ENCODE peak calls at places on chromosomes 11 and 22, in five cellular contexts. W, L, X, H and S are unnamed samples.

GRCh38 chr22:45290410-45290936 is 5.7 kb downstream of the UPK3A start:
- DNase-seq in W (peak; percentile 64), L (no peak), X (no peak), H (peak; percentile 40), S (no peak)

GRCh38 chr11:61429346-61429690 is 457 bp downstream of the CPSF7 start:
- DNase-seq in W (peak; percentile 15), L (peak; percentile 66), X (peak; percentile 88), H (peak; percentile 87), S (no peak)

GRCh38 chr11:69314555-69314954 is 20.6 kb downstream of the MYEOV start:
- DNase-seq in W (no peak), L (no peak), X (no peak), H (no peak), S (no peak)

GRCh38 chr11:75812542-75813040 is 2.4 kb upstream of the UVRAG start:
- DNase-seq in W (no peak), L (peak; percentile 84), X (no peak), H (peak; percentile 66), S (no peak)

GRCh38 chr22:46695346-46696224 is 42.5 kb downstream of the CERK start:
- DNase-seq in W (no peak), L (no peak), X (no peak), H (no peak), S (no peak)

GRCh38 chr22:38163844-38164577 is 17.6 kb downstream of the PLA2G6 start:
- DNase-seq in W (no peak), L (peak; percentile 77), X (peak; percentile 80), H (no peak), S (no peak)

GRCh38 chr11:46977940-46978595 is 41.5 kb downstream of the CSTPP1 start:
- DNase-seq in W (no peak), L (peak; percentile 64), X (no peak), H (no peak), S (no peak)

GRCh38 chr22:25656724-25657123 is 85.3 kb upstream of the MYO18B start:
- DNase-seq in W (no peak), L (no peak), X (no peak), H (no peak), S (no peak)

GRCh38 chr22:42814215-42814614 is 42.9 kb downstream of the ARFGAP3 start:
- DNase-seq in W (no peak), L (peak; percentile 42), X (no peak), H (no peak), S (no peak)

GRCh38 chr22:36277482-36278291 is 24.8 kb downstream of the APOL1 start:
- DNase-seq in W (peak; percentile 40), L (peak; percentile 61), X (peak; percentile 67), H (peak; percentile 87), S (no peak)

GRCh38 chr11:125168875-125169537 is 4.5 kb downstream of the PKNOX2 start:
- DNase-seq in W (no peak), L (no peak), X (no peak), H (no peak), S (no peak)
- TF ChIP-seq POLR2AphosphoS5 in W (no peak), L (no peak), X (no peak), H (no peak), S (no peak)

GRCh38 chr22:29306830-29307657 is 594 bp downstream of the GAS2L1 start:
- DNase-seq in W (no peak), L (peak; percentile 39), X (peak; percentile 82), H (peak; percentile 93), S (no peak)

GRCh38 chr22:29307658-29308147 is 1.3 kb downstream of the GAS2L1 start:
- DNase-seq in W (no peak), L (no peak), X (no peak), H (no peak), S (no peak)

GRCh38 chr22:29308148-29308790 is 1.8 kb downstream of the GAS2L1 start:
- DNase-seq in W (no peak), L (no peak), X (no peak), H (no peak), S (no peak)

GRCh38 chr22:29306175-29306829 is at the start of gene GAS2L1:
- DNase-seq in W (peak; percentile 51), L (peak; percentile 54), X (peak; percentile 71), H (peak; percentile 80), S (no peak)

GRCh38 chr22:29305836-29306174 is 645 bp upstream of the GAS2L1 start:
- DNase-seq in W (no peak), L (no peak), X (no peak), H (no peak), S (no peak)
- H3K4me3 ChIP-seq in W (peak overlapping the region; percentile 84), L (no peak overlapping the region), X (no peak overlapping the region), H (peak overlapping the region; percentile 88), S (peak overlapping the region; percentile 90)

GRCh38 chr11:10307411-10308207 is 2.7 kb downstream of the ADM start:
- DNase-seq in W (peak; percentile 84), L (peak; percentile 71), X (peak; percentile 81), H (peak; percentile 88), S (no peak)

GRCh38 chr11:10308208-10308954 is 3.5 kb downstream of the ADM start:
- DNase-seq in W (no peak), L (no peak), X (no peak), H (no peak), S (no peak)

GRCh38 chr11:10305262-10305963 is 540 bp downstream of the ADM start:
- DNase-seq in W (no peak), L (peak; percentile 33), X (no peak), H (peak; percentile 51), S (no peak)

GRCh38 chr11:10305964-10306918 is 1.4 kb downstream of the ADM start:
- DNase-seq in W (no peak), L (no peak), X (no peak), H (peak; percentile 75), S (no peak)

GRCh38 chr11:10307022-10307410 is 2.1 kb downstream of the ADM start:
- DNase-seq in W (no peak), L (peak; percentile 27), X (no peak), H (no peak), S (no peak)
- TF ChIP-seq EZH2 in W (no peak), L (no peak), X (no peak), H (no peak), S (no peak)

GRCh38 chr11:12189543-12190235 is 79.3 kb downstream of the MICAL2 start:
- DNase-seq in W (no peak), L (no peak), X (no peak), H (no peak), S (no peak)
- TF ChIP-seq POLR2AphosphoS5 in W (no peak), L (no peak), X (no peak), H (no peak), S (no peak)

DNA sequence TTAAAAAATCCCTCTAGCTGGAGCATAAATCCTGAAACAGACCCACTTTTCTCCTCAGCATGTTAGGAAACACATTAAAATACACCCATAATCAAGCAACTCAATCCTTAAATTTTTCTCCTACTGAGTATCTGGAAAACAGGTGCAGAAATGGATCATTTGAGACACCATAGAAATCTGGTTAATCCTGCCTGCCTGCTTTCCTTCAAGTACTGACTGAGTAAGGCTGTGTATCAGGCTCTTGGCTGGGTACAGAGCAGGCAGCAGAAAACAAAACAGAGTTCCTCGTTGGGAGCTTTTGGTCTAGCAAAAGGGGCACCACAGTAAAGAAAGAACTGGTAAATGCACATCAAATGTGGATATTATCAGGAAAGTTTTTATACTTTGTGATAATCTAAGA is 1.9 kb downstream of the KCNQ1OT1 start:
- DNase-seq in W (no peak), L (no peak), X (no peak), H (no peak), S (no peak)
- H3K4me3 ChIP-seq in W (no peak overlapping the region), L (peak overlapping the region; percentile 95), X (peak overlapping the region; percentile 69), H (peak overlapping the region; percentile 70), S (peak overlapping the region; percentile 77)

GRCh38 chr22:19719055-19719482 is 4.3 kb upstream of the GP1BB start:
- DNase-seq in W (no peak), L (no peak), X (peak; percentile 94), H (no peak), S (no peak)
- TF ChIP-seq EZH2 in W (no peak), L (no peak), X (no peak), H (peak; percentile 32), S (no peak)

GRCh38 chr11:77039491-77040400 is 5.5 kb downstream of the B3GNT6 start:
- DNase-seq in W (no peak), L (no peak), X (no peak), H (peak; percentile 84), S (no peak)
- TF ChIP-seq POLR2AphosphoS5 in W (no peak), L (no peak), X (no peak), H (no peak), S (no peak)

GRCh38 chr11:68214173-68215086 is 1.3 kb upstream of the KMT5B start:
- DNase-seq in W (no peak), L (no peak), X (no peak), H (peak; percentile 46), S (no peak)

GRCh38 chr11:68213135-68213515 is at the start of gene KMT5B:
- DNase-seq in W (peak; percentile 12), L (no peak), X (no peak), H (peak; percentile 72), S (no peak)

GRCh38 chr11:68212421-68213134 is 518 bp downstream of the KMT5B start:
- DNase-seq in W (peak; percentile 37), L (peak; percentile 65), X (peak; percentile 85), H (peak; percentile 89), S (no peak)

GRCh38 chr11:68215087-68215445 is 2.0 kb upstream of the KMT5B start:
- DNase-seq in W (no peak), L (no peak), X (no peak), H (no peak), S (no peak)

DNA sequence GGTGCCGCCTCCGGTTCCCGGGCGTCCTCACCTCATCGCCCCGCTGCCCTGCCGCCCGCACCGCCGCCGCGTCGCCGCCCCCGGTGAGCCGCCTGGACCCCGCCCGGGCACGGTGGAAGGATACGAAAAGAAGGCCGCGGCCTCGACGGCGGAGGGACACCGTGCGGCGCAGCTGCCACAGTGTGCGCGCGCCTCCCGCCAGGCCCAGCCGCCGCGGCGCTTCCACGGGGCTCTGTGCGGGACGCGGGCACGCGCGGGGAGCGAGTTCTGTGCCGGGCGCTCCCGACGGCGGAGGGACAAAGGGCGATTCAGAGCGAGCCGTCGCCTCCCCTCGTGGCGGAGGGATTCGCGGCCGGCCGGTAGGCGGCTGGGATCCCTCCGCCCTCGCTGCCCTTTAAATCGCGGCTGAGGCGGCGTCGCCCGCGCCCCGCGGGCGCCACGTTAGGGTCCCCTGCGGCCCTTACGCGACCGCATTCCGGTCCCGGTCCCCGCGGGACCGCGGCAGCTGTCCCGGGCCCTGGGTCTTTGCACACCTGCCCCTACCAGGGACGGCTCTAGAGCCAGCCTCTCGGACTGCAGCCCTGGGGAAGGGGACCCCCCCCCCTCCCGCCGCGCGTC is 568 bp upstream of the KMT5B start:
- DNase-seq in W (peak; percentile 86), L (peak; percentile 76), X (peak; percentile 85), H (peak; percentile 96), S (peak; percentile 37)
- H3K4me3 ChIP-seq in W (peak overlapping the region; percentile 58), L (peak overlapping the region; percentile 63), X (peak overlapping the region; percentile 82), H (peak overlapping the region; percentile 80), S (peak overlapping the region; percentile 92)

GRCh38 chr11:117309310-117309709 is 6.7 kb downstream of the BACE1 start:
- DNase-seq in W (no peak), L (no peak), X (no peak), H (no peak), S (no peak)
- TF ChIP-seq EZH2 in W (no peak), L (no peak), X (no peak), H (no peak), S (no peak)